ENCODE peak calls at places on chromosomes 3 and 15, in seven cellular contexts. One of them, this sample, is unnamed.

GRCh38 chr3:195384952-195385351 is 57.9 kb downstream of the ACAP2 start:
- DNase-seq in GM23338: no peak
- DNase-seq in GM12878: no peak
- DNase-seq in endothelial cell of umbilical vein: no peak
- DNase-seq in HCT116: no peak
- DNase-seq in H1: no peak
- DNase-seq in HepG2: no peak
- DNase-seq in this sample: no peak

GRCh38 chr3:188553569-188553968 is 399.6 kb downstream of the LPP start:
- DNase-seq in GM12878: no peak
- DNase-seq in HCT116: no peak
- DNase-seq in HepG2: no peak
- DNase-seq in GM23338: no peak
- DNase-seq in H1: no peak
- DNase-seq in endothelial cell of umbilical vein: no peak
- DNase-seq in this sample: no peak

GRCh38 chr15:83107841-83108181 is 366 bp downstream of the TM6SF1 start:
- DNase-seq in HCT116: no peak
- DNase-seq in GM23338: no peak
- DNase-seq in GM12878: no peak
- DNase-seq in H1: no peak
- DNase-seq in endothelial cell of umbilical vein: no peak
- DNase-seq in HepG2: no peak
- DNase-seq in this sample: no peak

GRCh38 chr3:153903430-153903829 is 217.8 kb upstream of the ARHGEF26 start:
- DNase-seq in HepG2: no peak
- DNase-seq in GM23338: peak
- DNase-seq in HCT116: no peak
- DNase-seq in H1: no peak
- DNase-seq in GM12878: no peak
- DNase-seq in endothelial cell of umbilical vein: no peak
- DNase-seq in this sample: no peak

GRCh38 chr15:74531144-74531811 is 9.7 kb upstream of the ARID3B start:
- DNase-seq in HCT116: no peak
- DNase-seq in endothelial cell of umbilical vein: no peak
- DNase-seq in H1: peak
- DNase-seq in GM12878: no peak
- DNase-seq in GM23338: peak
- DNase-seq in HepG2: peak
- DNase-seq in this sample: no peak

GRCh38 chr3:66797916-66798560 is 200.1 kb upstream of the KBTBD8 start:
- DNase-seq in GM23338: peak
- DNase-seq in H1: peak
- DNase-seq in HCT116: no peak
- DNase-seq in GM12878: no peak
- DNase-seq in endothelial cell of umbilical vein: peak
- DNase-seq in HepG2: no peak
- DNase-seq in this sample: no peak

GRCh38 chr3:129795596-129795995 is 97.9 kb downstream of the TMCC1 start:
- DNase-seq in HepG2: no peak
- DNase-seq in H1: no peak
- DNase-seq in GM12878: no peak
- DNase-seq in GM23338: peak
- DNase-seq in HCT116: peak
- DNase-seq in endothelial cell of umbilical vein: peak
- DNase-seq in this sample: no peak

GRCh38 chr3:4939276-4939675 is 40.0 kb upstream of the BHLHE40 start:
- DNase-seq in H1: no peak
- DNase-seq in HepG2: no peak
- DNase-seq in GM12878: no peak
- DNase-seq in GM23338: no peak
- DNase-seq in HCT116: no peak
- DNase-seq in endothelial cell of umbilical vein: peak
- DNase-seq in this sample: no peak

GRCh38 chr15:90035095-90035834 is 34.1 kb downstream of the ZNF710 start:
- DNase-seq in HepG2: peak
- DNase-seq in GM23338: no peak
- DNase-seq in H1: no peak
- DNase-seq in endothelial cell of umbilical vein: peak
- DNase-seq in HCT116: no peak
- DNase-seq in GM12878: no peak
- DNase-seq in this sample: no peak

GRCh38 chr3:114623420-114624046 is 329.7 kb downstream of the TIGIT start:
- DNase-seq in GM23338: no peak
- DNase-seq in endothelial cell of umbilical vein: peak
- DNase-seq in GM12878: no peak
- DNase-seq in H1: no peak
- DNase-seq in HepG2: peak
- DNase-seq in HCT116: no peak
- DNase-seq in this sample: no peak

GRCh38 chr3:138945646-138946553 is 1.0 kb downstream of the FOXL2 start:
- DNase-seq in HCT116: no peak
- DNase-seq in H1: peak
- DNase-seq in GM23338: peak
- DNase-seq in GM12878: no peak
- DNase-seq in HepG2: no peak
- DNase-seq in endothelial cell of umbilical vein: no peak
- DNase-seq in this sample: no peak
- TF ChIP-seq EZH2 in HCT116: no peak
- TF ChIP-seq EZH2 in H1: peak
- TF ChIP-seq EZH2 in GM23338: peak
- TF ChIP-seq EZH2 in GM12878: no peak
- TF ChIP-seq EZH2 in HepG2: no peak
- TF ChIP-seq EZH2 in endothelial cell of umbilical vein: peak
- TF ChIP-seq EZH2 in this sample: peak

GRCh38 chr15:85584791-85585360 is 204.5 kb downstream of the AKAP13 start:
- DNase-seq in GM12878: peak
- DNase-seq in HCT116: no peak
- DNase-seq in endothelial cell of umbilical vein: no peak
- DNase-seq in HepG2: no peak
- DNase-seq in GM23338: no peak
- DNase-seq in H1: no peak
- DNase-seq in this sample: no peak

GRCh38 chr15:85582719-85583089 is 202.3 kb downstream of the AKAP13 start:
- DNase-seq in GM12878: peak
- DNase-seq in HCT116: no peak
- DNase-seq in GM23338: no peak
- DNase-seq in endothelial cell of umbilical vein: peak
- DNase-seq in H1: no peak
- DNase-seq in HepG2: no peak
- DNase-seq in this sample: no peak

GRCh38 chr15:85581495-85581894 is 201.1 kb downstream of the AKAP13 start:
- DNase-seq in GM12878: no peak
- DNase-seq in HepG2: no peak
- DNase-seq in H1: no peak
- DNase-seq in HCT116: no peak
- DNase-seq in GM23338: no peak
- DNase-seq in endothelial cell of umbilical vein: no peak
- DNase-seq in this sample: no peak

GRCh38 chr15:85582076-85582718 is 201.8 kb downstream of the AKAP13 start:
- DNase-seq in HepG2: no peak
- DNase-seq in endothelial cell of umbilical vein: peak
- DNase-seq in H1: no peak
- DNase-seq in GM12878: peak
- DNase-seq in GM23338: no peak
- DNase-seq in HCT116: no peak
- DNase-seq in this sample: no peak

DNA sequence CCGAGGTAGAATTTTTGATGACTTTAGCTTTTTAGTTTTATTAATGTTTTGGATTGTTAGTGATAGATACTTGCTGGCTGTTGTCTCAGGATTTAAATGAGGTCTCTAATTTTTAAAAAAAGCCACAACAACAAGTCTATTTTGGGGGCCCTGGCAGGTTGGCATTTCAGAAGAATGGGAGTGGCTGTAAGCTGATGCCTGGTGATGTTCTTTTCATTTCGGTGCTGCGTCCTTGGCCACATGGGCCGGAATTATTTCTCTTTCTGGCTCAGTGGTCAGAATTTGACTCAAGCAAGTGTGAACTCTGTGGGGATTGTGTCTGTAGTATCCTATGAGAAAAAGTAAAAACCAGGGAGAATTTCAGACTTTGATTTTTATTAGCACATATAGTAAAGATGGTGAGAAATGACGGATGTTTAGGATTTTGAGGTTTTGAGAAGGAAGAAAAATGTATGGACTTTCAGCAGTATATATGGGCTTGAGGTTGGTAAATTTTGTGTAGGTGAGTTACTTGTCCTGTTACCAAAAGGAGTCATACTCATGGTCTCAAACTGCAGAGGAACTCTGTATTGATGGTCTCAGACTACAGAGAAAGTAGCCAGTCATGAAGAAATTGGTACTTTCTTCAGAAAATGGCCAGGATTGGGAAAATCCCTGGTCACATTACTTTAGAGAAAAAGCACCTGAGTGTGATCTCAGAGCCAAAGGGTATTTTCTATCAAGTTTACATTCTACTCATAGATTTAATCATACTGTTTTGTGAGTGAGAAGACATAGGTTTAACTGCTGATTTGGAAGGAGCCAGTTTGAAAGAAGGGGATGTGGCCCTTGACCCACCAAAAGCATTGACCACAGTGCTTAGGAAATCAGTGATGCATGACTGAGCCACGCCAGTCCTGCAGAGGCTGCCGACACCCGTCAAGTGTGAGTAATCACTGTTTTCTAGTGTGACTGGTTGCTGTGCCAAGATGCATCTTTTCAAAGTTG is 203.3 kb downstream of the AKAP13 start:
- DNase-seq in H1: no peak
- DNase-seq in GM23338: no peak
- DNase-seq in GM12878: peak
- DNase-seq in endothelial cell of umbilical vein: peak
- DNase-seq in HepG2: no peak
- DNase-seq in HCT116: peak
- DNase-seq in this sample: no peak
- H3K27ac ChIP-seq in H1: no peak
- H3K27ac ChIP-seq in GM23338: no peak
- H3K27ac ChIP-seq in GM12878: peak
- H3K27ac ChIP-seq in endothelial cell of umbilical vein: peak
- H3K27ac ChIP-seq in HepG2: no peak
- H3K27ac ChIP-seq in HCT116: no peak
- H3K27ac ChIP-seq in this sample: no peak

GRCh38 chr3:32815812-32816438 is 1.9 kb upstream of the TRIM71 start:
- DNase-seq in HepG2: no peak
- DNase-seq in H1: no peak
- DNase-seq in HCT116: no peak
- DNase-seq in endothelial cell of umbilical vein: no peak
- DNase-seq in GM12878: no peak
- DNase-seq in GM23338: no peak
- DNase-seq in this sample: no peak
- TF ChIP-seq POLR2AphosphoS5 in HepG2: peak
- TF ChIP-seq POLR2AphosphoS5 in H1: no peak
- TF ChIP-seq POLR2AphosphoS5 in HCT116: no peak
- TF ChIP-seq POLR2AphosphoS5 in endothelial cell of umbilical vein: no peak
- TF ChIP-seq POLR2AphosphoS5 in GM12878: no peak
- TF ChIP-seq POLR2AphosphoS5 in GM23338: no peak
- TF ChIP-seq POLR2AphosphoS5 in this sample: no peak

GRCh38 chr3:63832395-63832794 is 13.3 kb downstream of the C3orf49 start:
- DNase-seq in H1: no peak
- DNase-seq in GM23338: no peak
- DNase-seq in GM12878: no peak
- DNase-seq in HepG2: no peak
- DNase-seq in HCT116: no peak
- DNase-seq in endothelial cell of umbilical vein: no peak
- DNase-seq in this sample: no peak
- TF ChIP-seq EZH2 in H1: no peak
- TF ChIP-seq EZH2 in GM23338: no peak
- TF ChIP-seq EZH2 in GM12878: no peak
- TF ChIP-seq EZH2 in HepG2: no peak
- TF ChIP-seq EZH2 in HCT116: no peak
- TF ChIP-seq EZH2 in endothelial cell of umbilical vein: no peak
- TF ChIP-seq EZH2 in this sample: no peak

DNA sequence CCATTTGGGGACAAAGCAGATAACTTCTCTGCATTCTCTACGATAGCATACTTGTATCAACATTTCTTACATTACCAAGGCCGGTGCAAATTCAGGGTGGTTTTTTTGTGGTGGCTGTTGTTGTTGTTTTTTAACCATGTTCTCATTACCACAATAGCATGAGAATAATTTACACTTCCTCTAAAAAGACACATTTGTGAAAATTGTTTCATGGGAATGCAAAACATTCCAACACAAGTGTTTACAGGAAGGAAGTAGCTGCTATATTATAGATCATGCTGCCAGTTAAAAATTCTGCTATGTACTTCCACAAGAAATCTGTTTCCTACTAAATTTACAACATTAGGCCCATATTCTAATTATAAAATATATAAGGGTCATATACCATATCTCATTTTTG is 60.3 kb downstream of the UACA start:
- DNase-seq in HCT116: no peak
- DNase-seq in HepG2: no peak
- DNase-seq in endothelial cell of umbilical vein: peak
- DNase-seq in GM23338: no peak
- DNase-seq in GM12878: no peak
- DNase-seq in H1: no peak
- DNase-seq in this sample: no peak
- H3K27ac ChIP-seq in HCT116: no peak
- H3K27ac ChIP-seq in HepG2: no peak
- H3K27ac ChIP-seq in endothelial cell of umbilical vein: peak
- H3K27ac ChIP-seq in GM23338: no peak
- H3K27ac ChIP-seq in GM12878: no peak
- H3K27ac ChIP-seq in H1: no peak
- H3K27ac ChIP-seq in this sample: peak

GRCh38 chr15:58923696-58924300 is 9.7 kb downstream of the SLTM start:
- DNase-seq in endothelial cell of umbilical vein: no peak
- DNase-seq in HepG2: no peak
- DNase-seq in HCT116: no peak
- DNase-seq in GM12878: no peak
- DNase-seq in GM23338: no peak
- DNase-seq in H1: no peak
- DNase-seq in this sample: no peak
- TF ChIP-seq POLR2AphosphoS5 in endothelial cell of umbilical vein: no peak
- TF ChIP-seq POLR2AphosphoS5 in HepG2: no peak
- TF ChIP-seq POLR2AphosphoS5 in HCT116: no peak
- TF ChIP-seq POLR2AphosphoS5 in GM12878: no peak
- TF ChIP-seq POLR2AphosphoS5 in GM23338: no peak
- TF ChIP-seq POLR2AphosphoS5 in H1: no peak
- TF ChIP-seq POLR2AphosphoS5 in this sample: no peak

GRCh38 chr3:33717866-33718594 is at the start of gene CLASP2:
- DNase-seq in endothelial cell of umbilical vein: peak
- DNase-seq in GM12878: peak
- DNase-seq in HCT116: peak
- DNase-seq in H1: peak
- DNase-seq in GM23338: peak
- DNase-seq in HepG2: peak
- DNase-seq in this sample: no peak
- TF ChIP-seq EZH2 in endothelial cell of umbilical vein: no peak
- TF ChIP-seq EZH2 in GM12878: no peak
- TF ChIP-seq EZH2 in HCT116: no peak
- TF ChIP-seq EZH2 in H1: no peak
- TF ChIP-seq EZH2 in GM23338: no peak
- TF ChIP-seq EZH2 in HepG2: no peak
- TF ChIP-seq EZH2 in this sample: no peak

GRCh38 chr15:82043726-82044372 is 2.0 kb downstream of the MEX3B start:
- DNase-seq in GM12878: no peak
- DNase-seq in H1: peak
- DNase-seq in HCT116: no peak
- DNase-seq in endothelial cell of umbilical vein: no peak
- DNase-seq in GM23338: peak
- DNase-seq in HepG2: no peak
- DNase-seq in this sample: no peak
- H3K27ac ChIP-seq in GM12878: no peak
- H3K27ac ChIP-seq in H1: no peak
- H3K27ac ChIP-seq in HCT116: no peak
- H3K27ac ChIP-seq in endothelial cell of umbilical vein: no peak
- H3K27ac ChIP-seq in GM23338: no peak
- H3K27ac ChIP-seq in HepG2: no peak
- H3K27ac ChIP-seq in this sample: no peak

This sample was measured in SK-N-MC.